ENCODE peak calls at places on chromosomes 6 and 20, in six cellular contexts. C is upper lobe of right lung, X is tibial artery, Q is A549, Y is prostate gland, O is heart right ventricle. R is an unnamed sample.

GRCh38 chr20:7496394-7497111 is 443.7 kb downstream of the HAO1 start:
- DNase-seq in C (no peak), X (no peak), Q (no peak), Y (no peak), O (no peak), R (no peak)

GRCh38 chr6:39251406-39251805 is 22.1 kb upstream of the KCNK5 start:
- DNase-seq in C (no peak), X (no peak), Q (no peak), Y (no peak), O (no peak), R (no peak)

GRCh38 chr20:41408986-41409385 is 42.4 kb upstream of the EMILIN3 start:
- DNase-seq in C (no peak), X (no peak), Q (no peak), Y (no peak), O (no peak), R (no peak)

GRCh38 chr6:163392533-163392932 is 22.0 kb upstream of the QKI start:
- DNase-seq in C (no peak), X (peak), Q (no peak), Y (peak), O (peak), R (no peak)

GRCh38 chr6:139230421-139230840 is 61.4 kb downstream of the TXLNB start:
- DNase-seq in C (no peak), X (no peak), Q (no peak), Y (peak), O (no peak), R (no peak)

GRCh38 chr6:137762168-137763090 is 104.6 kb upstream of the TNFAIP3 start:
- DNase-seq in C (no peak), X (no peak), Q (no peak), Y (no peak), O (no peak), R (no peak)

GRCh38 chr6:79137671-79138070 is 59.6 kb upstream of the PHIP start:
- DNase-seq in C (no peak), X (no peak), Q (no peak), Y (no peak), O (no peak), R (no peak)

GRCh38 chr6:30768634-30769087 is 24.3 kb upstream of the IER3 start:
- DNase-seq in C (no peak), X (no peak), Q (no peak), Y (no peak), O (no peak), R (no peak)

GRCh38 chr6:3755637-3756515 is 4.4 kb upstream of the PXDC1 start:
- DNase-seq in C (no peak), X (no peak), Q (no peak), Y (no peak), O (no peak), R (no peak)

GRCh38 chr6:97469451-97469850 is 186.4 kb upstream of the MMS22L start:
- DNase-seq in C (no peak), X (no peak), Q (no peak), Y (no peak), O (no peak), R (no peak)

GRCh38 chr6:125983246-125983945 is 2.9 kb upstream of the TRMT11 start:
- DNase-seq in C (no peak), X (no peak), Q (no peak), Y (no peak), O (no peak), R (no peak)

GRCh38 chr6:127464881-127465459 is 5.8 kb upstream of the KIAA0408 start:
- DNase-seq in C (peak), X (peak), Q (peak), Y (peak), O (peak), R (peak)

GRCh38 chr6:11374036-11375010 is 141.9 kb upstream of the NEDD9 start:
- DNase-seq in C (no peak), X (no peak), Q (no peak), Y (no peak), O (no peak), R (no peak)

GRCh38 chr6:40371621-40372020 is 215.5 kb downstream of the LRFN2 start:
- DNase-seq in C (no peak), X (no peak), Q (no peak), Y (no peak), O (no peak), R (no peak)

GRCh38 chr6:44100088-44100550 is 27.1 kb downstream of the MRPL14 start:
- DNase-seq in C (no peak), X (no peak), Q (peak), Y (no peak), O (peak), R (no peak)

GRCh38 chr6:167034056-167034455 is 34.9 kb downstream of the CEP43 start:
- DNase-seq in C (no peak), X (no peak), Q (no peak), Y (no peak), O (no peak), R (no peak)

GRCh38 chr20:20393207-20393606 is 25.3 kb downstream of the INSM1 start:
- DNase-seq in C (no peak), X (no peak), Q (no peak), Y (no peak), O (no peak), R (no peak)

GRCh38 chr6:100307561-100307960 is 157.2 kb downstream of the SIM1 start:
- DNase-seq in C (no peak), X (no peak), Q (no peak), Y (no peak), O (no peak), R (no peak)
- H3K4me3 ChIP-seq in C (no peak), X (no peak), Q (no peak), Y (no peak), O (no peak), R (no peak)

GRCh38 chr6:108589244-108589730 is 28.6 kb downstream of the FOXO3 start:
- DNase-seq in C (peak), X (peak), Q (peak), Y (peak), O (peak), R (peak)
- H3K4me3 ChIP-seq in C (no peak), X (peak), Q (no peak), Y (no peak), O (peak), R (no peak)

DNA sequence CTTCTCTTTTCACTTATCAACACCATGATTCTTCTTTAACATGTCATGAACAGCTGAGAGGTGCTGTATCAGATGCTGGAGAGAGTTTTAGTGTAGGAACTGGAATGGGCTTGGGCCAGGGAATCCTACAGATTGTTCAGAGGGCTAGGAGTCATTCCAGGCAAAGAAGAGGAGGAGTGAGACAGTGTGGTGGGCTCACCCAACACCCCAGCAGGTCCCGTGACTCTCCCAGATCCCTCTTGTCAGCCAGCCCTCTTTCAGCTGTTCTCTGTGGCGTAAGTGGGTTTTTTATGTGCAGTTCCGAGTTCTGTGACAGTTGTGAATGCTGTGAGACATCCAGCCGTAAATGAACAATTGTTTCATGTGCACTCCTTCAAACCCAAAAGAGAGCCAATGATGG is 31.4 kb upstream of the CEP162 start:
- DNase-seq in C (no peak), X (no peak), Q (no peak), Y (no peak), O (no peak), R (no peak)
- H3K4me3 ChIP-seq in C (peak), X (peak), Q (no peak), Y (no peak), O (no peak), R (no peak)

GRCh38 chr6:143368426-143368825 is 82.1 kb downstream of the ADAT2 start:
- DNase-seq in C (no peak), X (no peak), Q (no peak), Y (no peak), O (no peak), R (no peak)
- H3K4me3 ChIP-seq in C (no peak), X (no peak), Q (no peak), Y (no peak), O (no peak), R (no peak)

DNA sequence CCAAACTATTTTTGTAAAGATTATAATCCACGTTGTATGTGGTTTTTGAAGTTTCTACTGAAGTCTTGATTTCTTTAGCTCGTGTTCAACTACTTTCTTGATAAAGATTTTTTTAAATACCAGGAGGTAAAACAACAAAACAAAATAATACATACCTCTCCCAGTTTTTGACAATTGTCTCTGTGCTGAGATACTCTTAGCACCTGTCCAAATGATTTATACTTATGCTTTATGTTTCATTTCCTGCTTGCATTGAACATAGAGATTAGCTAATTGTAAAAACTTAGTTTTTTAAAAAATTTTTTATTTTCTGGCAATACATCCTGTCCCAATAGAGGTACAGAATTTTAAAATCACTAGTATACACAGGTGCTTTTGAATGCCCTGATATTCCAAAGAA is 506.9 kb upstream of the ADGRB3 start:
- DNase-seq in C (no peak), X (no peak), Q (no peak), Y (no peak), O (no peak), R (no peak)
- H3K4me3 ChIP-seq in C (no peak), X (no peak), Q (no peak), Y (no peak), O (no peak), R (no peak)

DNA sequence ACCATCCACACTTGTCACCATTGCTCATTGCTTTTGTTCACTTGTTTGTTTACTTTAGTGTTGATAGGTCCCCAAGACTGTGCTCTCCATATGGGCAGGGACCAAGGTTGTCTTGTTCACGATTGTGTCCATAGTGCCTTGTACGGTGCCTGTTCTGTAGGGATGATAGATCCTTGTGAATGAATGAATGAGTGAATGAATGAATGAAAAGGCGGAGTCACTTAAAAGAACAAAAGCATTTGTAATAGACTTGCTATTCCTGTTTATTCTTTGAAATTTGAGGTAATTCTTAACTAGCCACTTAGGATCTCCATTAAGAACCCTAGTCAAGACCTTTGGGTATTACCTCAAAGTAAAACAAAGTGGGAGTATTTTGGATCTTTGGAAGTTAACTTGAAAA is 47.0 kb downstream of the UTRN start:
- DNase-seq in C (no peak), X (no peak), Q (no peak), Y (no peak), O (no peak), R (no peak)
- H3K4me3 ChIP-seq in C (peak), X (no peak), Q (no peak), Y (no peak), O (no peak), R (no peak)

DNA sequence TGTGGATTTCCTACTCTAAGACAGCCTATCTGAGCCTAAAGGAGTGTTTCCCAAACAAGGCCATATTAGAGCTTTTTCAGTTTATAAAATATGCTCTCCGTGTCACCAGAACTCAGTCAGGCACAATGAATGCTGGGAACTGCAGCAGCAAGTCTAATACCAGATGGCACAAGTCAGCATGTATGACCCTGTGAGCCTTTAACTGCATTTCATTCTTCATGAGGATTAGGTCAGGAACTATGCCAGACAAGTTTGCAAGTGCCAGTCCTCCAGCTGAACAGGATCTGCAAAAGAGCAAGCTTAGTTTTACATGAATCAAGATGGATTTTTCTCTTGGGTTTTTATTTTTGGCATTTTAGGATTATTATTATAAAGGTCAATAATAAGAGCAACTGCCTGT is 66.7 kb upstream of the SAMD5 start:
- DNase-seq in C (no peak), X (no peak), Q (no peak), Y (no peak), O (no peak), R (no peak)
- H3K4me3 ChIP-seq in C (no peak), X (no peak), Q (no peak), Y (no peak), O (no peak), R (no peak)

GRCh38 chr6:111342913-111343312 is 140.1 kb downstream of the REV3L start:
- DNase-seq in C (no peak), X (no peak), Q (no peak), Y (no peak), O (no peak), R (no peak)
- H3K4me3 ChIP-seq in C (no peak), X (no peak), Q (no peak), Y (no peak), O (no peak), R (no peak)

R was measured in aorta.